ENCODE peak calls at places on chromosome 6, in eight cellular contexts. U, N, C, T, J, Z, K and H are unnamed samples. For H3K36me3, the result is how much of the 10 kb centered on the place peaks cover.

GRCh38 chr6:159168536-159169192 is 536 bp upstream of the FNDC1 start:
- DNase-seq in C (no peak), K (no peak), T (peak), U (no peak), J (peak), N (peak), Z (peak), H (peak)

GRCh38 chr6:138818496-138819194 is 22.8 kb downstream of the ECT2L start:
- DNase-seq in K (no peak), Z (no peak), C (no peak), J (no peak), T (no peak), N (no peak), U (peak), H (no peak)

GRCh38 chr6:151576658-151577057 is 82.8 kb downstream of the CCDC170 start:
- DNase-seq in J (peak), U (no peak), Z (no peak), C (no peak), N (no peak), T (no peak), K (no peak), H (no peak)

GRCh38 chr6:44088827-44089590 is 38.2 kb downstream of the MRPL14 start:
- DNase-seq in C (no peak), K (no peak), J (no peak), U (no peak), Z (no peak), T (peak), N (no peak), H (no peak)

GRCh38 chr6:132816665-132817064 is 2.3 kb downstream of the RPS12 start:
- DNase-seq in N (no peak), K (no peak), Z (no peak), C (no peak), U (no peak), J (no peak), T (no peak), H (no peak)

GRCh38 chr6:134621858-134622257 is 303.9 kb upstream of the SGK1 start:
- DNase-seq in U (no peak), T (no peak), K (no peak), N (no peak), C (no peak), Z (no peak), J (peak), H (no peak)

GRCh38 chr6:132084811-132085509 is 133.8 kb upstream of the CCN2 start:
- DNase-seq in J (peak), U (peak), C (no peak), N (no peak), T (no peak), K (no peak), Z (peak), H (peak)

GRCh38 chr6:45724511-45724910 is 291.1 kb downstream of the CLIC5 start:
- DNase-seq in Z (peak), T (no peak), C (peak), N (no peak), K (peak), U (no peak), J (peak), H (peak)

GRCh38 chr6:55490871-55491270 is 88.1 kb downstream of the HMGCLL1 start:
- DNase-seq in T (no peak), Z (no peak), J (no peak), K (no peak), U (no peak), C (no peak), N (no peak), H (no peak)

GRCh38 chr6:31187780-31188194 is 17.3 kb upstream of the POU5F1 start:
- DNase-seq in N (no peak), J (no peak), K (no peak), T (no peak), Z (no peak), U (no peak), C (no peak), H (no peak)
- H3K27ac ChIP-seq in N (no peak), J (no peak), K (no peak), T (peak), Z (no peak), U (no peak), C (no peak), H (no peak)

DNA sequence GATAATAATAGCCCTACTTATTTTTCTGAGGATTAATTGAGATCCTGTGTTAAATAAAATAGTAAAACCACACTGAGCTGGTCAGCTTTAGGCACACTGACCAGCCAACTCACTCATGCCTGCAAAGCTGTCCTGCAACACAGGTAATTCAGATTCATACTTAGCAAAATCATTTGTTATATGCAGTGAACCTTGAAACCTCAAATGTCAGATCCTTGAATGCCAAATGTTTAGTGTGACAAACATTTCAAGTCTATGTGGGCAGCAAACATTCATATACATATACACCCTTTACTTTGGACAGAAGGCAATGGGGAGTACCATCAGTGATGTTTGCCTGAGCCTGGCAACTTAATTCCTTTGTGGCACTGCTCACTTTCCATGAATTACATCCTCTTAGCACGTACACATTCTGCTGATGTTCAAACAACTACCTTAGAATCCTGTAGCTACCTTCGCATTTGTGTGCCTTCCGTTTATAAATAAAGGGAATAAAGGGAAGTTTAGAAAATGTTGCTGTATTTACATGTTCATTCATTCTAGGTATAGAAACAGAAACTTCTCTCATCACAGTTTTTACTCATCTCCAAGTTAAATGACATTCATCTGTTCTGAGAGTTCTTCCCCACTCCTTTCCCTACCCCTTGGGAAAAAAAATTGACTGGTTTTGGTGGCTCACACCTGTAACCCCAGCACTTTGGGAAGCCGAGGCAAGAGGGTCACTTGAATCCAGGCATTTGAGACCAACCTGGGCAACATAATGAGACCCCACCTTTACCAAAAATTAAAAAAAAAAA is 140.8 kb downstream of the ZFAND3 start:
- DNase-seq in N (no peak), T (no peak), U (peak), Z (no peak), C (no peak), K (no peak), J (no peak), H (no peak)
- H3K4me3 ChIP-seq in N (no peak), T (no peak), U (no peak), Z (no peak), C (no peak), K (no peak), J (no peak), H (no peak)

GRCh38 chr6:15505463-15505918 is 157.3 kb downstream of the DTNBP1 start:
- DNase-seq in T (peak), U (no peak), C (no peak), N (no peak), J (no peak), Z (no peak), K (no peak), H (no peak)
- H3K36me3 ChIP-seq in T (under half), U (under half), C (under half), N (under half), J (under half), Z (under half), K (half or more), H (under half)

GRCh38 chr6:20879121-20879520 is 344.9 kb downstream of the CDKAL1 start:
- DNase-seq in T (no peak), K (no peak), N (no peak), Z (no peak), U (no peak), C (no peak), J (no peak), H (no peak)
- H3K27ac ChIP-seq in T (no peak), K (no peak), N (no peak), Z (no peak), U (no peak), C (peak), J (no peak), H (no peak)

DNA sequence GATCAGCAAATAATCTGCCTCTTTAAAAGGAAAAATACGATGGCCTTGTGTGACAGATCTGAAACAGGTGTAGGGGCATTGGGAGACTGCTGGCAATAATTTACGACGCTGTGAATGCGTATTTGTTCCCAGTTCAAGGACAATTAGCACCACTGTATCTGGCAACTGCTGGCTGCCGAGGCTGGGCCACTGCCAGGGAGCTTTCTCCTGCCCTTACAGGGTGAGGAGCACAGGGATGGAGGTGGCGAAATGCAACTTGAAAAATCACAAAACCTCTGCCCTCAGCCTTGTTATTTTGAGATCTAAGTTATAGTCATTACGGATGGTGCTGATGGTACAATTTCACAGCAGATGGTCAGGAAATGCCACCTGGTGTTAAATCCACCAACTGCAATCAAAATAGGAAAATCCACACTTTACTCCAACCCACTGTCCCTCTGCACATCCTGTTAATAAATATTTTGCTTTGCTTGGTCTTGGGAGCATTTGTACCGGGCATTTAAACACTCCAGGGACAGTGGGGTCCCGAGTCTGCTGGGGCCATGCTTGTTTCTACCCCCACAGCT is 6.4 kb downstream of the MYLK4 start:
- DNase-seq in N (peak), T (peak), K (no peak), J (peak), C (no peak), Z (peak), U (no peak), H (peak)
- H3K4me3 ChIP-seq in N (peak), T (no peak), K (no peak), J (no peak), C (no peak), Z (no peak), U (no peak), H (no peak)

GRCh38 chr6:35087361-35088280 is 53.5 kb downstream of the TCP11 start:
- DNase-seq in N (peak), T (peak), Z (no peak), K (no peak), U (no peak), C (no peak), J (no peak), H (no peak)
- H3K36me3 ChIP-seq in N (half or more), T (half or more), Z (under half), K (under half), U (under half), C (under half), J (under half), H (under half)

DNA sequence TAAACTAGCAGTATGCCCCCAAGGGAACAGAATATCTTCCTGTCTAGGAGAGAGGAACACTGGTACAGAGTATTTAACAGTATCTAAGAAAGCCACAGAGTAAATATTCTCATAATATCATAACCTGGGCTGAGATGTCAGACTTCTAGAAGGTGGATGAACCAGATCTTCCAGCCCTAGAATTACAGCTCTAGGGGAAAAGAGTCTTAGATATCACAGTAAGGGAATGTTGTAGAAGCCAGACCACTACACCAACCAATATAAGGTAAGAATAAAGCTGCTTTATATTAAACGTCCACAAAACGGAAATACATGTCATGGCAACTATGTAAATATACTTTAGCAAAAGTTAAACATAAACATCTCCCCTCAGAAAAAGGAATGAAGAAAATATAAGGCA is 12.4 kb downstream of the SERINC1 start:
- DNase-seq in T (no peak), Z (no peak), C (no peak), N (no peak), U (no peak), K (no peak), J (no peak), H (no peak)
- H3K27ac ChIP-seq in T (no peak), Z (no peak), C (no peak), N (no peak), U (no peak), K (no peak), J (no peak), H (peak)

GRCh38 chr6:158060447-158061360 is 79.0 kb downstream of the SYNJ2 start:
- DNase-seq in N (peak), U (no peak), J (peak), T (peak), Z (peak), C (no peak), K (peak), H (peak)
- H3K4me3 ChIP-seq in N (no peak), U (no peak), J (no peak), T (no peak), Z (no peak), C (no peak), K (peak), H (no peak)